ENCODE peak calls at places on chromosome 12, in eight cellular contexts. One of them, this sample, is unnamed.

GRCh38 chr12:76032043-76032981 is 736 bp upstream of the PHLDA1 start:
- DNase-seq in body of pancreas: peak; percentile 73
- DNase-seq in heart right ventricle: no peak
- DNase-seq in CD4-positive, CD25-positive, alpha-beta regulatory T cell: no peak
- DNase-seq in neural crest cell: peak; percentile 38
- DNase-seq in left ventricle myocardium inferior: peak; percentile 46
- DNase-seq in esophagus squamous epithelium: no peak
- DNase-seq in natural killer cell: peak; percentile 60
- DNase-seq in this sample: no peak

GRCh38 chr12:83461326-83461985 is 774.8 kb downstream of the TMTC2 start:
- DNase-seq in body of pancreas: no peak
- DNase-seq in heart right ventricle: no peak
- DNase-seq in CD4-positive, CD25-positive, alpha-beta regulatory T cell: no peak
- DNase-seq in neural crest cell: no peak
- DNase-seq in left ventricle myocardium inferior: no peak
- DNase-seq in esophagus squamous epithelium: no peak
- DNase-seq in natural killer cell: no peak
- DNase-seq in this sample: no peak

GRCh38 chr12:57420482-57420881 is 10.4 kb downstream of the R3HDM2 start:
- DNase-seq in body of pancreas: no peak
- DNase-seq in heart right ventricle: no peak
- DNase-seq in CD4-positive, CD25-positive, alpha-beta regulatory T cell: no peak
- DNase-seq in neural crest cell: no peak
- DNase-seq in left ventricle myocardium inferior: no peak
- DNase-seq in esophagus squamous epithelium: no peak
- DNase-seq in natural killer cell: no peak
- DNase-seq in this sample: no peak

GRCh38 chr12:69059465-69060457 is 126.8 kb upstream of the CPM start:
- DNase-seq in body of pancreas: no peak
- DNase-seq in heart right ventricle: no peak
- DNase-seq in CD4-positive, CD25-positive, alpha-beta regulatory T cell: no peak
- DNase-seq in neural crest cell: no peak
- DNase-seq in left ventricle myocardium inferior: no peak
- DNase-seq in esophagus squamous epithelium: no peak
- DNase-seq in natural killer cell: no peak
- DNase-seq in this sample: no peak

GRCh38 chr12:79844693-79845092 is 90.2 kb downstream of the PPP1R12A start:
- DNase-seq in body of pancreas: no peak
- DNase-seq in heart right ventricle: no peak
- DNase-seq in CD4-positive, CD25-positive, alpha-beta regulatory T cell: no peak
- DNase-seq in neural crest cell: no peak
- DNase-seq in left ventricle myocardium inferior: no peak
- DNase-seq in esophagus squamous epithelium: no peak
- DNase-seq in natural killer cell: no peak
- DNase-seq in this sample: peak; percentile 47

GRCh38 chr12:112046003-112046402 is 32.8 kb downstream of the ERP29 start:
- DNase-seq in body of pancreas: no peak
- DNase-seq in heart right ventricle: no peak
- DNase-seq in CD4-positive, CD25-positive, alpha-beta regulatory T cell: no peak
- DNase-seq in neural crest cell: no peak
- DNase-seq in left ventricle myocardium inferior: no peak
- DNase-seq in esophagus squamous epithelium: no peak
- DNase-seq in natural killer cell: no peak
- DNase-seq in this sample: no peak

GRCh38 chr12:1875608-1876007 is 42.8 kb downstream of the CACNA2D4 start:
- DNase-seq in body of pancreas: no peak
- DNase-seq in heart right ventricle: no peak
- DNase-seq in CD4-positive, CD25-positive, alpha-beta regulatory T cell: no peak
- DNase-seq in neural crest cell: no peak
- DNase-seq in left ventricle myocardium inferior: no peak
- DNase-seq in esophagus squamous epithelium: no peak
- DNase-seq in natural killer cell: no peak
- DNase-seq in this sample: no peak

GRCh38 chr12:132189378-132190011 is 45.2 kb downstream of the NOC4L start:
- DNase-seq in body of pancreas: peak; percentile 89
- DNase-seq in heart right ventricle: peak; percentile 93
- DNase-seq in CD4-positive, CD25-positive, alpha-beta regulatory T cell: peak; percentile 94
- DNase-seq in neural crest cell: peak; percentile 62
- DNase-seq in left ventricle myocardium inferior: peak; percentile 92
- DNase-seq in esophagus squamous epithelium: peak; percentile 37
- DNase-seq in natural killer cell: peak; percentile 83
- DNase-seq in this sample: peak; percentile 25

GRCh38 chr12:12804432-12804886 is 8.7 kb upstream of the DDX47 start:
- DNase-seq in body of pancreas: no peak
- DNase-seq in heart right ventricle: no peak
- DNase-seq in CD4-positive, CD25-positive, alpha-beta regulatory T cell: no peak
- DNase-seq in neural crest cell: no peak
- DNase-seq in left ventricle myocardium inferior: no peak
- DNase-seq in esophagus squamous epithelium: no peak
- DNase-seq in natural killer cell: no peak
- DNase-seq in this sample: no peak